ENCODE peak calls at places on chromosomes 7 and 10, in seven cellular contexts. One of them, this sample, is unnamed.

GRCh38 chr10:93437000-93437945 is 44.9 kb downstream of the MYOF start:
- DNase-seq in thoracic aorta: peak
- DNase-seq in BJ: peak
- DNase-seq in brain microvascular endothelial cell: peak
- DNase-seq in lower lobe of right lung: peak
- DNase-seq in cardiac fibroblast: peak
- DNase-seq in fibroblast of mammary gland: peak
- DNase-seq in this sample: peak

GRCh38 chr7:24427048-24427447 is 143.1 kb downstream of the NPY start:
- DNase-seq in thoracic aorta: no peak
- DNase-seq in BJ: no peak
- DNase-seq in brain microvascular endothelial cell: no peak
- DNase-seq in lower lobe of right lung: no peak
- DNase-seq in cardiac fibroblast: no peak
- DNase-seq in fibroblast of mammary gland: no peak
- DNase-seq in this sample: no peak

GRCh38 chr7:152025937-152026890 is 740 bp downstream of the GALNT11 start:
- DNase-seq in thoracic aorta: no peak
- DNase-seq in BJ: no peak
- DNase-seq in brain microvascular endothelial cell: no peak
- DNase-seq in lower lobe of right lung: no peak
- DNase-seq in cardiac fibroblast: no peak
- DNase-seq in fibroblast of mammary gland: no peak
- DNase-seq in this sample: peak

GRCh38 chr10:122139627-122140151 is 131.4 kb upstream of the BTBD16 start:
- DNase-seq in thoracic aorta: no peak
- DNase-seq in BJ: no peak
- DNase-seq in brain microvascular endothelial cell: no peak
- DNase-seq in lower lobe of right lung: no peak
- DNase-seq in cardiac fibroblast: peak
- DNase-seq in fibroblast of mammary gland: peak
- DNase-seq in this sample: no peak

GRCh38 chr7:157801971-157802675 is 465.3 kb downstream of the DNAJB6 start:
- DNase-seq in thoracic aorta: no peak
- DNase-seq in BJ: no peak
- DNase-seq in brain microvascular endothelial cell: no peak
- DNase-seq in lower lobe of right lung: peak
- DNase-seq in cardiac fibroblast: no peak
- DNase-seq in fibroblast of mammary gland: no peak
- DNase-seq in this sample: no peak

GRCh38 chr10:6300106-6300783 is 97.5 kb downstream of the PFKFB3 start:
- DNase-seq in thoracic aorta: no peak
- DNase-seq in BJ: peak
- DNase-seq in brain microvascular endothelial cell: no peak
- DNase-seq in lower lobe of right lung: no peak
- DNase-seq in cardiac fibroblast: no peak
- DNase-seq in fibroblast of mammary gland: peak
- DNase-seq in this sample: peak

GRCh38 chr10:14586901-14587300 is 187.8 kb downstream of the FAM107B start:
- DNase-seq in thoracic aorta: no peak
- DNase-seq in BJ: no peak
- DNase-seq in brain microvascular endothelial cell: no peak
- DNase-seq in lower lobe of right lung: no peak
- DNase-seq in cardiac fibroblast: no peak
- DNase-seq in fibroblast of mammary gland: no peak
- DNase-seq in this sample: peak

GRCh38 chr7:24843821-24844449 is 86.7 kb upstream of the GSDME start:
- DNase-seq in thoracic aorta: no peak
- DNase-seq in BJ: no peak
- DNase-seq in brain microvascular endothelial cell: no peak
- DNase-seq in lower lobe of right lung: no peak
- DNase-seq in cardiac fibroblast: no peak
- DNase-seq in fibroblast of mammary gland: no peak
- DNase-seq in this sample: no peak

GRCh38 chr10:74645681-74646080 is 180.7 kb upstream of the KAT6B start:
- DNase-seq in thoracic aorta: no peak
- DNase-seq in BJ: no peak
- DNase-seq in brain microvascular endothelial cell: no peak
- DNase-seq in lower lobe of right lung: no peak
- DNase-seq in cardiac fibroblast: no peak
- DNase-seq in fibroblast of mammary gland: no peak
- DNase-seq in this sample: no peak

GRCh38 chr10:43735907-43736306 is 87.2 kb upstream of the ZNF32 start:
- DNase-seq in thoracic aorta: no peak
- DNase-seq in BJ: no peak
- DNase-seq in brain microvascular endothelial cell: peak
- DNase-seq in lower lobe of right lung: no peak
- DNase-seq in cardiac fibroblast: no peak
- DNase-seq in fibroblast of mammary gland: no peak
- DNase-seq in this sample: no peak

GRCh38 chr7:73774923-73775322 is 4.9 kb upstream of the CLDN3 start:
- DNase-seq in thoracic aorta: no peak
- DNase-seq in BJ: no peak
- DNase-seq in brain microvascular endothelial cell: no peak
- DNase-seq in lower lobe of right lung: no peak
- DNase-seq in cardiac fibroblast: peak
- DNase-seq in fibroblast of mammary gland: peak
- DNase-seq in this sample: no peak

GRCh38 chr10:119403927-119404326 is 138.6 kb downstream of the RGS10 start:
- DNase-seq in thoracic aorta: no peak
- DNase-seq in BJ: no peak
- DNase-seq in brain microvascular endothelial cell: no peak
- DNase-seq in lower lobe of right lung: no peak
- DNase-seq in cardiac fibroblast: no peak
- DNase-seq in fibroblast of mammary gland: no peak
- DNase-seq in this sample: no peak

GRCh38 chr7:22782616-22783232 is 39.9 kb downstream of the TOMM7 start:
- DNase-seq in thoracic aorta: peak
- DNase-seq in BJ: no peak
- DNase-seq in brain microvascular endothelial cell: peak
- DNase-seq in lower lobe of right lung: peak
- DNase-seq in cardiac fibroblast: peak
- DNase-seq in fibroblast of mammary gland: peak
- DNase-seq in this sample: peak

GRCh38 chr10:851891-852290 is 79.6 kb downstream of the LARP4B start:
- DNase-seq in thoracic aorta: no peak
- DNase-seq in BJ: no peak
- DNase-seq in brain microvascular endothelial cell: no peak
- DNase-seq in lower lobe of right lung: no peak
- DNase-seq in cardiac fibroblast: no peak
- DNase-seq in fibroblast of mammary gland: no peak
- DNase-seq in this sample: no peak

GRCh38 chr10:850093-850492 is 81.4 kb downstream of the LARP4B start:
- DNase-seq in thoracic aorta: no peak
- DNase-seq in BJ: no peak
- DNase-seq in brain microvascular endothelial cell: no peak
- DNase-seq in lower lobe of right lung: no peak
- DNase-seq in cardiac fibroblast: no peak
- DNase-seq in fibroblast of mammary gland: no peak
- DNase-seq in this sample: no peak

GRCh38 chr10:844552-844951 is 87.0 kb downstream of the LARP4B start:
- DNase-seq in thoracic aorta: no peak
- DNase-seq in BJ: peak
- DNase-seq in brain microvascular endothelial cell: peak
- DNase-seq in lower lobe of right lung: no peak
- DNase-seq in cardiac fibroblast: peak
- DNase-seq in fibroblast of mammary gland: peak
- DNase-seq in this sample: peak

GRCh38 chr10:845526-845925 is 86.0 kb downstream of the LARP4B start:
- DNase-seq in thoracic aorta: no peak
- DNase-seq in BJ: no peak
- DNase-seq in brain microvascular endothelial cell: no peak
- DNase-seq in lower lobe of right lung: no peak
- DNase-seq in cardiac fibroblast: no peak
- DNase-seq in fibroblast of mammary gland: no peak
- DNase-seq in this sample: no peak

DNA sequence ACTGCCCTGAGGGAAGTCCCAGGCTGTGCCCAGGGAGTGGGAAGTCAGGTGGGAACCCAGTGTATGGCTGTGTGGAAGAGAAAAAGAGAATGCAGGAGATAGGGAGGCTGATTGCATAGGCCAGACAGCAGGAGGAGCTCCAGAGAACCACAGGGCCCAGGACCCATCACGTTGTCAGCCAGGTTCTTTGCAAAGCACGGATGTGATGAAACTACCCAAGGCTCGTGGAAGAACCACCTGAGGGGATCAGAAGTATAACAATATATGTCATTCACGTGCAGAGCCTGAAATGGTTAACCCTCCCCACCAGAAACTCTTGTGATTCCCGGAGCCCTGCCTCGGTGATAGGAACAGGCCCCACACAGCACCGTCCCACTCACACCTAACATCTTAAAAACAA is 83.6 kb downstream of the LARP4B start:
- DNase-seq in thoracic aorta: no peak
- DNase-seq in BJ: no peak
- DNase-seq in brain microvascular endothelial cell: no peak
- DNase-seq in lower lobe of right lung: no peak
- DNase-seq in cardiac fibroblast: peak
- DNase-seq in fibroblast of mammary gland: no peak
- DNase-seq in this sample: peak
- TF ChIP-seq CTCF in thoracic aorta: no peak
- TF ChIP-seq CTCF in BJ: no peak
- TF ChIP-seq CTCF in brain microvascular endothelial cell: peak
- TF ChIP-seq CTCF in lower lobe of right lung: no peak
- TF ChIP-seq CTCF in cardiac fibroblast: no peak
- TF ChIP-seq CTCF in fibroblast of mammary gland: peak
- TF ChIP-seq CTCF in this sample: peak

GRCh38 chr7:88324699-88325098 is 18.0 kb upstream of the STEAP4 start:
- DNase-seq in thoracic aorta: no peak
- DNase-seq in BJ: no peak
- DNase-seq in brain microvascular endothelial cell: no peak
- DNase-seq in lower lobe of right lung: no peak
- DNase-seq in cardiac fibroblast: no peak
- DNase-seq in fibroblast of mammary gland: no peak
- DNase-seq in this sample: no peak
- H3K4me3 ChIP-seq in thoracic aorta: no peak
- H3K4me3 ChIP-seq in BJ: no peak
- H3K4me3 ChIP-seq in brain microvascular endothelial cell: no peak
- H3K4me3 ChIP-seq in lower lobe of right lung: no peak
- H3K4me3 ChIP-seq in cardiac fibroblast: no peak
- H3K4me3 ChIP-seq in fibroblast of mammary gland: no peak
- H3K4me3 ChIP-seq in this sample: no peak

GRCh38 chr7:16404631-16405030 is 16.7 kb downstream of the CRPPA start:
- DNase-seq in thoracic aorta: no peak
- DNase-seq in BJ: no peak
- DNase-seq in brain microvascular endothelial cell: no peak
- DNase-seq in lower lobe of right lung: no peak
- DNase-seq in cardiac fibroblast: no peak
- DNase-seq in fibroblast of mammary gland: no peak
- DNase-seq in this sample: no peak

GRCh38 chr7:16412535-16413247 is 8.6 kb downstream of the CRPPA start:
- DNase-seq in thoracic aorta: no peak
- DNase-seq in BJ: no peak
- DNase-seq in brain microvascular endothelial cell: no peak
- DNase-seq in lower lobe of right lung: no peak
- DNase-seq in cardiac fibroblast: no peak
- DNase-seq in fibroblast of mammary gland: no peak
- DNase-seq in this sample: no peak

GRCh38 chr7:16411391-16411790 is 9.9 kb downstream of the CRPPA start:
- DNase-seq in thoracic aorta: no peak
- DNase-seq in BJ: no peak
- DNase-seq in brain microvascular endothelial cell: no peak
- DNase-seq in lower lobe of right lung: no peak
- DNase-seq in cardiac fibroblast: no peak
- DNase-seq in fibroblast of mammary gland: peak
- DNase-seq in this sample: peak

DNA sequence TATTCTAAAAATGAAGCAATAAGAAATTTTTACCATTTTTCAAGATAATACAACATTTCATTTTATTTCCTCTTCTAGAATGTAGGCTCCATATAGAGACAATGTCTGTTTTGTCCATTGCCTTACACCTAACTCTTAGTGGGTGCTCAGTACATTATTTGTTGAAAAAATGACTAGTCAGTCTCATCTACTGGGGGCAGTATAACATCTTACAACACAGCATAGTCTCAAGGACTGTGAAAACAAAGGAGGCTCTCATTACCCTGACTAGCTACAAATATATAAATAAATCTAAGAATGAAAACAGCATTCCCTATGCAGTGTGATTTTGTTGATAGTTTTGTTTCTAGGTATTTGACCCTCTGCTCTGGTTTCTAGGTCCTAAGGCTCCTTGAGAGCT is 11.6 kb downstream of the CRPPA start:
- DNase-seq in thoracic aorta: no peak
- DNase-seq in BJ: no peak
- DNase-seq in brain microvascular endothelial cell: no peak
- DNase-seq in lower lobe of right lung: no peak
- DNase-seq in cardiac fibroblast: no peak
- DNase-seq in fibroblast of mammary gland: no peak
- DNase-seq in this sample: no peak
- TF ChIP-seq CTCF in thoracic aorta: no peak
- TF ChIP-seq CTCF in BJ: no peak
- TF ChIP-seq CTCF in brain microvascular endothelial cell: no peak
- TF ChIP-seq CTCF in lower lobe of right lung: no peak
- TF ChIP-seq CTCF in cardiac fibroblast: no peak
- TF ChIP-seq CTCF in fibroblast of mammary gland: no peak
- TF ChIP-seq CTCF in this sample: no peak

GRCh38 chr10:91493313-91493712 is 83.2 kb downstream of the HECTD2 start:
- DNase-seq in thoracic aorta: no peak
- DNase-seq in BJ: no peak
- DNase-seq in brain microvascular endothelial cell: no peak
- DNase-seq in lower lobe of right lung: no peak
- DNase-seq in cardiac fibroblast: peak
- DNase-seq in fibroblast of mammary gland: peak
- DNase-seq in this sample: peak

GRCh38 chr10:91487914-91488577 is 77.9 kb downstream of the HECTD2 start:
- DNase-seq in thoracic aorta: no peak
- DNase-seq in BJ: no peak
- DNase-seq in brain microvascular endothelial cell: no peak
- DNase-seq in lower lobe of right lung: no peak
- DNase-seq in cardiac fibroblast: no peak
- DNase-seq in fibroblast of mammary gland: no peak
- DNase-seq in this sample: no peak
- H3K4me3 ChIP-seq in thoracic aorta: no peak
- H3K4me3 ChIP-seq in BJ: no peak
- H3K4me3 ChIP-seq in brain microvascular endothelial cell: no peak
- H3K4me3 ChIP-seq in lower lobe of right lung: no peak
- H3K4me3 ChIP-seq in cardiac fibroblast: no peak
- H3K4me3 ChIP-seq in fibroblast of mammary gland: no peak
- H3K4me3 ChIP-seq in this sample: no peak

GRCh38 chr10:124217906-124218769 is 124.7 kb upstream of the CHST15 start:
- DNase-seq in thoracic aorta: no peak
- DNase-seq in BJ: no peak
- DNase-seq in brain microvascular endothelial cell: no peak
- DNase-seq in lower lobe of right lung: no peak
- DNase-seq in cardiac fibroblast: no peak
- DNase-seq in fibroblast of mammary gland: no peak
- DNase-seq in this sample: peak
- TF ChIP-seq CTCF in thoracic aorta: no peak
- TF ChIP-seq CTCF in BJ: no peak
- TF ChIP-seq CTCF in brain microvascular endothelial cell: no peak
- TF ChIP-seq CTCF in lower lobe of right lung: no peak
- TF ChIP-seq CTCF in cardiac fibroblast: no peak
- TF ChIP-seq CTCF in fibroblast of mammary gland: no peak
- TF ChIP-seq CTCF in this sample: peak